ENCODE peak calls at places on chromosomes 4 and X, in six cellular contexts. One of them, this sample, is unnamed.

GRCh38 chr4:183610033-183610432 is 49.0 kb downstream of the RWDD4 start:
- DNase-seq in heart right ventricle: no peak
- DNase-seq in A549: no peak
- DNase-seq in CD8-positive, alpha-beta T cell: no peak
- DNase-seq in kidney: no peak
- DNase-seq in neural progenitor cell: no peak
- DNase-seq in this sample: no peak

GRCh38 chr4:182085051-182085480 is 158.1 kb upstream of the TENM3 start:
- DNase-seq in kidney: no peak
- DNase-seq in neural progenitor cell: peak; percentile 18
- DNase-seq in heart right ventricle: no peak
- DNase-seq in A549: no peak
- DNase-seq in CD8-positive, alpha-beta T cell: no peak
- DNase-seq in this sample: no peak

GRCh38 chr4:28211714-28212470 is 1351.3 kb downstream of the STIM2 start:
- DNase-seq in neural progenitor cell: no peak
- DNase-seq in heart right ventricle: no peak
- DNase-seq in kidney: no peak
- DNase-seq in A549: no peak
- DNase-seq in CD8-positive, alpha-beta T cell: no peak
- DNase-seq in this sample: no peak

GRCh38 chrX:134670241-134670811 is 12.1 kb upstream of the PLAC1 start:
- DNase-seq in heart right ventricle: no peak
- DNase-seq in kidney: peak; percentile 78
- DNase-seq in neural progenitor cell: peak; percentile 3
- DNase-seq in A549: peak; percentile 78
- DNase-seq in CD8-positive, alpha-beta T cell: no peak
- DNase-seq in this sample: no peak

GRCh38 chrX:103550415-103551051 is 31.2 kb upstream of the RAB40A start:
- DNase-seq in A549: no peak
- DNase-seq in kidney: no peak
- DNase-seq in CD8-positive, alpha-beta T cell: no peak
- DNase-seq in heart right ventricle: no peak
- DNase-seq in neural progenitor cell: no peak
- DNase-seq in this sample: no peak

GRCh38 chr4:120857312-120857711 is 65.2 kb downstream of the PRDM5 start:
- DNase-seq in neural progenitor cell: no peak
- DNase-seq in heart right ventricle: no peak
- DNase-seq in kidney: no peak
- DNase-seq in A549: no peak
- DNase-seq in CD8-positive, alpha-beta T cell: no peak
- DNase-seq in this sample: no peak

GRCh38 chr4:127196656-127197352 is 436.0 kb upstream of the INTU start:
- DNase-seq in neural progenitor cell: no peak
- DNase-seq in kidney: peak; percentile 58
- DNase-seq in CD8-positive, alpha-beta T cell: no peak
- DNase-seq in A549: no peak
- DNase-seq in heart right ventricle: peak; percentile 55
- DNase-seq in this sample: no peak

GRCh38 chrX:9147631-9148189 is 113.8 kb upstream of the FAM9B start:
- DNase-seq in A549: no peak
- DNase-seq in heart right ventricle: no peak
- DNase-seq in neural progenitor cell: peak; percentile 16
- DNase-seq in CD8-positive, alpha-beta T cell: no peak
- DNase-seq in kidney: no peak
- DNase-seq in this sample: no peak

GRCh38 chrX:26146024-26146423 is 7.9 kb downstream of the MAGEB18 start:
- DNase-seq in kidney: no peak
- DNase-seq in CD8-positive, alpha-beta T cell: no peak
- DNase-seq in A549: no peak
- DNase-seq in neural progenitor cell: no peak
- DNase-seq in heart right ventricle: no peak
- DNase-seq in this sample: no peak

GRCh38 chrX:129606918-129607317 is 47.8 kb downstream of the APLN start:
- DNase-seq in CD8-positive, alpha-beta T cell: peak; percentile 70
- DNase-seq in A549: peak; percentile 62
- DNase-seq in heart right ventricle: no peak
- DNase-seq in kidney: no peak
- DNase-seq in neural progenitor cell: peak; percentile 63
- DNase-seq in this sample: peak; percentile 39

GRCh38 chrX:68461541-68461940 is 28.2 kb upstream of the OPHN1 start:
- DNase-seq in A549: no peak
- DNase-seq in CD8-positive, alpha-beta T cell: no peak
- DNase-seq in neural progenitor cell: no peak
- DNase-seq in kidney: no peak
- DNase-seq in heart right ventricle: no peak
- DNase-seq in this sample: no peak

GRCh38 chrX:153953342-153953830 is 8.9 kb upstream of the RENBP start:
- DNase-seq in A549: peak; percentile 68
- DNase-seq in heart right ventricle: peak; percentile 68
- DNase-seq in neural progenitor cell: peak; percentile 71
- DNase-seq in kidney: peak; percentile 88
- DNase-seq in CD8-positive, alpha-beta T cell: peak; percentile 89
- DNase-seq in this sample: peak; percentile 62

GRCh38 chrX:11756354-11757318 is 1.4 kb upstream of the MSL3 start:
- DNase-seq in CD8-positive, alpha-beta T cell: no peak
- DNase-seq in neural progenitor cell: no peak
- DNase-seq in heart right ventricle: no peak
- DNase-seq in A549: no peak
- DNase-seq in kidney: no peak
- DNase-seq in this sample: no peak

GRCh38 chrX:46737462-46737861 is 21.5 kb downstream of the SLC9A7 start:
- DNase-seq in neural progenitor cell: no peak
- DNase-seq in heart right ventricle: no peak
- DNase-seq in CD8-positive, alpha-beta T cell: no peak
- DNase-seq in kidney: no peak
- DNase-seq in A549: no peak
- DNase-seq in this sample: no peak
- H3K9me3 ChIP-seq in neural progenitor cell: peaks cover 35% of the 10 kb centered on the region
- H3K9me3 ChIP-seq in heart right ventricle: no peaks in the 10 kb centered on the region
- H3K9me3 ChIP-seq in CD8-positive, alpha-beta T cell: no peaks in the 10 kb centered on the region
- H3K9me3 ChIP-seq in kidney: no peaks in the 10 kb centered on the region
- H3K9me3 ChIP-seq in A549: peaks cover 29% of the 10 kb centered on the region
- H3K9me3 ChIP-seq in this sample: peaks cover 6% of the 10 kb centered on the region

DNA sequence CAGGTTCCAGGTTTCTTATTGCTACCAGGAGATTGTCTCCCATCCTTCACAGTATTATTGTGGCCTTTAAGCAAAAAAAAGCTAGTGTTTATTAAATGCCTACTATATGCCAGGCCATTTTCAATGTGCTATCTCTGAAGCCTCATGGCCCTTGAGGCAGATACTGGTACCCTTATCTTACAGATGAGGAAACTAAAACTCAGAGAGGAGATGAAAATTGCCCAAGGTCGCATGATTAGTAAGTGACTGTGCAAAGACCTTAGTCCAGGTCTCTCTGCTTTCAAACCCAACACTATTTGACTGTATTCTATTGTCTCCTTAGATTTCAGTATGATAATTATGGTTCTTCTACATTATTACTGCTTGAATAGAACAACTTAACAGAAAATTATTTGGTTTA is 717.9 kb upstream of the AMOT start:
- DNase-seq in CD8-positive, alpha-beta T cell: no peak
- DNase-seq in neural progenitor cell: no peak
- DNase-seq in A549: no peak
- DNase-seq in kidney: no peak
- DNase-seq in heart right ventricle: no peak
- DNase-seq in this sample: no peak
- H3K9me3 ChIP-seq in CD8-positive, alpha-beta T cell: no peaks in the 10 kb centered on the region
- H3K9me3 ChIP-seq in neural progenitor cell: no peaks in the 10 kb centered on the region
- H3K9me3 ChIP-seq in A549: no peaks in the 10 kb centered on the region
- H3K9me3 ChIP-seq in kidney: no peaks in the 10 kb centered on the region
- H3K9me3 ChIP-seq in heart right ventricle: no peaks in the 10 kb centered on the region
- H3K9me3 ChIP-seq in this sample: no peaks in the 10 kb centered on the region

GRCh38 chr4:174873931-174874330 is 44.2 kb upstream of the ADAM29 start:
- DNase-seq in heart right ventricle: no peak
- DNase-seq in neural progenitor cell: peak; percentile 41
- DNase-seq in CD8-positive, alpha-beta T cell: no peak
- DNase-seq in A549: no peak
- DNase-seq in kidney: no peak
- DNase-seq in this sample: no peak
- H3K9me3 ChIP-seq in heart right ventricle: no peaks in the 10 kb centered on the region
- H3K9me3 ChIP-seq in neural progenitor cell: no peaks in the 10 kb centered on the region
- H3K9me3 ChIP-seq in CD8-positive, alpha-beta T cell: no peaks in the 10 kb centered on the region
- H3K9me3 ChIP-seq in A549: no peaks in the 10 kb centered on the region
- H3K9me3 ChIP-seq in kidney: no peaks in the 10 kb centered on the region
- H3K9me3 ChIP-seq in this sample: no peaks in the 10 kb centered on the region

GRCh38 chr4:2368779-2369437 is 49.5 kb downstream of the ZFYVE28 start:
- DNase-seq in neural progenitor cell: no peak
- DNase-seq in CD8-positive, alpha-beta T cell: no peak
- DNase-seq in A549: no peak
- DNase-seq in heart right ventricle: no peak
- DNase-seq in kidney: peak; percentile 45
- DNase-seq in this sample: no peak

GRCh38 chr4:2370597-2371320 is 47.7 kb downstream of the ZFYVE28 start:
- DNase-seq in A549: no peak
- DNase-seq in CD8-positive, alpha-beta T cell: no peak
- DNase-seq in neural progenitor cell: no peak
- DNase-seq in kidney: peak; percentile 62
- DNase-seq in heart right ventricle: no peak
- DNase-seq in this sample: no peak

GRCh38 chr4:2373532-2373931 is 44.9 kb downstream of the ZFYVE28 start:
- DNase-seq in CD8-positive, alpha-beta T cell: no peak
- DNase-seq in A549: no peak
- DNase-seq in kidney: no peak
- DNase-seq in heart right ventricle: no peak
- DNase-seq in neural progenitor cell: no peak
- DNase-seq in this sample: no peak

GRCh38 chr4:2372488-2373030 is 45.9 kb downstream of the ZFYVE28 start:
- DNase-seq in A549: no peak
- DNase-seq in heart right ventricle: no peak
- DNase-seq in kidney: peak; percentile 53
- DNase-seq in neural progenitor cell: no peak
- DNase-seq in CD8-positive, alpha-beta T cell: no peak
- DNase-seq in this sample: no peak

DNA sequence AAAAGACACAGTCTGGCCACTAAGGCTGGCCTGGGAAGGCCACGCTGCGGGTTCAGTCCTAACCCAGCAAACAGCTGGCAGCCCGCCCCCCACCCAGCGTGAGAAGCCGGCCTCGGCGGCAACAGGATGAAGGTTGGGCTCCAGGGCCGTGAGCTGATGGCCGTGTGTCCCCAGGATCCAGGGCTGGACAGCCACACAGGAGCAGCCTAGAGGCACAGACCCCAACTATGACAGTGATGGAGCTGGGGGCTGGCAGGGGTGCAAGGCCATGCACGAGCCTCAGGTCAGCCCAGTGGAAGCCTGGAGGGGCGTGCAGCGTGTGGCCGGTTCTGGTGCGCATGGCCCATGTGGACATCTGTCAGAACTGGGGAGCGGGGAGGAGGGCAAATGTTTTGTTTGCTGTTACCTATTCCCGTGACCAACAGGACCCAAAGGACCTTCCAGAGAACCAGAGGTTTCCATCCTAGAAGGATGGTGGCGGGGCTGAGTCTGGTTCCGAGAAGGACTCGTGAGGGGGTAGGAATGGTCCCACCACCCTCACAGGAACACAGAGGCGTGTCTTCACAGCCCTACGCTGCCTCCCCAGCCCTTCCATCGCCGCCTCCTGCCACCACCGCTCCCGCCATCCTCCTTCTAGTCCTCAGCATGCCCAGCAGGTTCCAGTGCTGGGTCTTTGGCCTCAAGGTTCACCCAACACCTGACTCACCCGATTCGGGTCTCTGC is 46.5 kb downstream of the ZFYVE28 start:
- DNase-seq in neural progenitor cell: no peak
- DNase-seq in kidney: peak; percentile 52
- DNase-seq in A549: no peak
- DNase-seq in heart right ventricle: no peak
- DNase-seq in CD8-positive, alpha-beta T cell: no peak
- DNase-seq in this sample: no peak
- H3K9me3 ChIP-seq in neural progenitor cell: no peaks in the 10 kb centered on the region
- H3K9me3 ChIP-seq in kidney: no peaks in the 10 kb centered on the region
- H3K9me3 ChIP-seq in A549: no peaks in the 10 kb centered on the region
- H3K9me3 ChIP-seq in heart right ventricle: no peaks in the 10 kb centered on the region
- H3K9me3 ChIP-seq in CD8-positive, alpha-beta T cell: no peaks in the 10 kb centered on the region
- H3K9me3 ChIP-seq in this sample: peaks cover 8% of the 10 kb centered on the region

GRCh38 chr4:8840006-8840793 is 31.4 kb downstream of the HMX1 start:
- DNase-seq in kidney: peak; percentile 51
- DNase-seq in CD8-positive, alpha-beta T cell: no peak
- DNase-seq in heart right ventricle: no peak
- DNase-seq in neural progenitor cell: no peak
- DNase-seq in A549: no peak
- DNase-seq in this sample: no peak

GRCh38 chr4:8842614-8843013 is 29.0 kb downstream of the HMX1 start:
- DNase-seq in A549: no peak
- DNase-seq in neural progenitor cell: no peak
- DNase-seq in CD8-positive, alpha-beta T cell: no peak
- DNase-seq in heart right ventricle: no peak
- DNase-seq in kidney: no peak
- DNase-seq in this sample: no peak

GRCh38 chr4:8840816-8841455 is 30.7 kb downstream of the HMX1 start:
- DNase-seq in heart right ventricle: no peak
- DNase-seq in kidney: peak; percentile 58
- DNase-seq in A549: no peak
- DNase-seq in neural progenitor cell: no peak
- DNase-seq in CD8-positive, alpha-beta T cell: no peak
- DNase-seq in this sample: no peak

GRCh38 chr4:8843597-8843996 is 28.0 kb downstream of the HMX1 start:
- DNase-seq in heart right ventricle: no peak
- DNase-seq in CD8-positive, alpha-beta T cell: no peak
- DNase-seq in kidney: no peak
- DNase-seq in A549: no peak
- DNase-seq in neural progenitor cell: no peak
- DNase-seq in this sample: no peak

DNA sequence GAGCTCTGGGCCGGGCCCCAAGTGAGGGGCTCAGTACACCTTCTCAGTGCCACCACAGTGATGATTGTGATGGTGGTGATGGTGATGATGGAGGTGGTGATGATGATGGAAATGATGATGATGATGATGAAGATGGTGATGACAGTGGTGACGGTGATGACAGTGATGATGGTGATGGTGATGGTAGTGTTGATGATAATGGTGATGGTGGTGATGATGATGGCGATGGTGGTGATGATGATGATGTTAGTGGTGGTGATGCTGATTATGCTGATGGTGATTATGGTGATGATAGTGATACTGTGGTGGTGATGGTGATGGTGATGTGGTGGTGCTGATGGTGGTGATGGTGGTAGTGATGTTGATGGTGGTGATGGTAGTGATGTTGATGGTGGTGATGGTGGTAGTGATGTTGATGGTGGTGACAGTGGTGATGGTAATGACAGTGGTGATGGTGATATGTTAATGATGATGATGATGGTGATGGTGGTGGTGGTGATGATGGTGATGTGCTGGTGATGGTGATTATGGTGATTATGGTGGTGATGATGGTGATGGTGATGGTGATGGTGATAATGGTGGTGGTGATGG is 29.9 kb downstream of the HMX1 start:
- DNase-seq in CD8-positive, alpha-beta T cell: no peak
- DNase-seq in kidney: no peak
- DNase-seq in neural progenitor cell: no peak
- DNase-seq in heart right ventricle: no peak
- DNase-seq in A549: no peak
- DNase-seq in this sample: no peak
- H3K9me3 ChIP-seq in CD8-positive, alpha-beta T cell: no peaks in the 10 kb centered on the region
- H3K9me3 ChIP-seq in kidney: no peaks in the 10 kb centered on the region
- H3K9me3 ChIP-seq in neural progenitor cell: no peaks in the 10 kb centered on the region
- H3K9me3 ChIP-seq in heart right ventricle: no peaks in the 10 kb centered on the region
- H3K9me3 ChIP-seq in A549: peaks cover 6% of the 10 kb centered on the region
- H3K9me3 ChIP-seq in this sample: peaks cover 7% of the 10 kb centered on the region